ENCODE peak calls at places on chromosomes 7 and 10, in eight cellular contexts. O, D, J, L, K, N, R and V are unnamed samples.

GRCh38 chr10:23980054-23980453 is 228.9 kb upstream of the KIAA1217 start:
- DNase-seq in O (no peak), D (no peak), J (no peak), L (no peak), K (peak), N (no peak), R (no peak), V (no peak)

GRCh38 chr10:129968937-129969527 is 5.0 kb upstream of the EBF3 start:
- DNase-seq in O (peak), D (peak), J (no peak), L (peak), K (peak), N (no peak), R (no peak), V (no peak)

GRCh38 chr7:41808541-41808940 is 105.7 kb upstream of the INHBA start:
- DNase-seq in O (peak), D (no peak), J (no peak), L (no peak), K (no peak), N (no peak), R (no peak), V (peak)

GRCh38 chr10:113303747-113304146 is 249.1 kb upstream of the HABP2 start:
- DNase-seq in O (no peak), D (no peak), J (no peak), L (no peak), K (no peak), N (no peak), R (no peak), V (no peak)

GRCh38 chr10:43077421-43078171 is 727 bp downstream of the RET start:
- DNase-seq in O (peak), D (no peak), J (no peak), L (no peak), K (no peak), N (no peak), R (no peak), V (no peak)

GRCh38 chr7:48035967-48036478 is 680 bp downstream of the C7orf57 start:
- DNase-seq in O (peak), D (no peak), J (peak), L (peak), K (peak), N (no peak), R (no peak), V (no peak)

GRCh38 chr7:39622609-39623311 is 612 bp upstream of the RALA start:
- DNase-seq in O (no peak), D (no peak), J (no peak), L (no peak), K (no peak), N (no peak), R (no peak), V (no peak)

GRCh38 chr7:28083998-28084985 is 96.3 kb downstream of the JAZF1 start:
- DNase-seq in O (no peak), D (no peak), J (no peak), L (no peak), K (no peak), N (no peak), R (no peak), V (no peak)

GRCh38 chr7:32147909-32148308 is 77.7 kb upstream of the PDE1C start:
- DNase-seq in O (no peak), D (no peak), J (peak), L (no peak), K (no peak), N (no peak), R (no peak), V (no peak)

GRCh38 chr10:119981826-119982225 is 89.3 kb downstream of the SEC23IP start:
- DNase-seq in O (no peak), D (no peak), J (peak), L (no peak), K (no peak), N (no peak), R (peak), V (no peak)

GRCh38 chr10:32377458-32378370 is 30.8 kb upstream of the EPC1 start:
- DNase-seq in O (no peak), D (no peak), J (peak), L (peak), K (peak), N (peak), R (peak), V (no peak)

GRCh38 chr7:138169441-138169851 is 93.2 kb downstream of the AKR1D1 start:
- DNase-seq in O (peak), D (no peak), J (peak), L (peak), K (no peak), N (no peak), R (no peak), V (peak)